ENCODE peak calls at places on chromosomes 7 and 10, in eight cellular contexts. One of them, this sample, is unnamed.

GRCh38 chr10:30803901-30804322 is 174.4 kb upstream of the LYZL2 start:
- DNase-seq in WTC11: no peak
- DNase-seq in PC-3: no peak
- DNase-seq in CD8-positive, alpha-beta T cell: no peak
- DNase-seq in left ventricle myocardium inferior: peak; percentile 50
- DNase-seq in GM10248: no peak
- DNase-seq in RWPE1: peak; percentile 24
- DNase-seq in Caco-2: no peak
- DNase-seq in this sample: peak; percentile 64

GRCh38 chr7:85103962-85104361 is 82.9 kb downstream of the SEMA3D start:
- DNase-seq in WTC11: no peak
- DNase-seq in Caco-2: no peak
- DNase-seq in left ventricle myocardium inferior: no peak
- DNase-seq in PC-3: peak; percentile 53
- DNase-seq in CD8-positive, alpha-beta T cell: no peak
- DNase-seq in RWPE1: peak; percentile 5
- DNase-seq in GM10248: no peak
- DNase-seq in this sample: no peak

GRCh38 chr10:97687785-97688781 is 1.0 kb upstream of the AVPI1 start:
- DNase-seq in Caco-2: no peak
- DNase-seq in left ventricle myocardium inferior: no peak
- DNase-seq in CD8-positive, alpha-beta T cell: no peak
- DNase-seq in RWPE1: no peak
- DNase-seq in PC-3: peak; percentile 36
- DNase-seq in WTC11: no peak
- DNase-seq in GM10248: no peak
- DNase-seq in this sample: peak; percentile 52

GRCh38 chr10:5948999-5949759 is 28.2 kb downstream of the IL15RA start:
- DNase-seq in GM10248: peak; percentile 49
- DNase-seq in CD8-positive, alpha-beta T cell: no peak
- DNase-seq in PC-3: peak; percentile 54
- DNase-seq in WTC11: peak; percentile 80
- DNase-seq in Caco-2: peak; percentile 74
- DNase-seq in RWPE1: peak; percentile 50
- DNase-seq in left ventricle myocardium inferior: peak; percentile 59
- DNase-seq in this sample: peak; percentile 78

GRCh38 chr10:17454181-17454800 is at the start of gene ST8SIA6:
- DNase-seq in GM10248: peak; percentile 58
- DNase-seq in CD8-positive, alpha-beta T cell: peak; percentile 72
- DNase-seq in Caco-2: peak; percentile 71
- DNase-seq in RWPE1: peak; percentile 55
- DNase-seq in left ventricle myocardium inferior: peak; percentile 41
- DNase-seq in PC-3: peak; percentile 16
- DNase-seq in WTC11: peak; percentile 66
- DNase-seq in this sample: peak; percentile 34

GRCh38 chr10:123926401-123927264 is 35.0 kb upstream of the CPXM2 start:
- DNase-seq in PC-3: no peak
- DNase-seq in RWPE1: peak; percentile 20
- DNase-seq in left ventricle myocardium inferior: no peak
- DNase-seq in Caco-2: no peak
- DNase-seq in WTC11: no peak
- DNase-seq in CD8-positive, alpha-beta T cell: no peak
- DNase-seq in GM10248: peak; percentile 43
- DNase-seq in this sample: no peak

GRCh38 chr10:103188853-103189252 is 4.2 kb downstream of the NT5C2 start:
- DNase-seq in left ventricle myocardium inferior: no peak
- DNase-seq in CD8-positive, alpha-beta T cell: no peak
- DNase-seq in PC-3: peak; percentile 8
- DNase-seq in RWPE1: no peak
- DNase-seq in GM10248: no peak
- DNase-seq in WTC11: no peak
- DNase-seq in Caco-2: no peak
- DNase-seq in this sample: no peak

GRCh38 chr7:35993663-35994622 is 159.1 kb upstream of the EEPD1 start:
- DNase-seq in left ventricle myocardium inferior: no peak
- DNase-seq in PC-3: peak; percentile 94
- DNase-seq in Caco-2: no peak
- DNase-seq in WTC11: no peak
- DNase-seq in GM10248: no peak
- DNase-seq in CD8-positive, alpha-beta T cell: no peak
- DNase-seq in RWPE1: peak; percentile 45
- DNase-seq in this sample: no peak

GRCh38 chr10:33697016-33697415 is 362.5 kb upstream of the NRP1 start:
- DNase-seq in CD8-positive, alpha-beta T cell: no peak
- DNase-seq in GM10248: no peak
- DNase-seq in PC-3: peak; percentile 65
- DNase-seq in Caco-2: no peak
- DNase-seq in WTC11: no peak
- DNase-seq in RWPE1: peak; percentile 34
- DNase-seq in left ventricle myocardium inferior: no peak
- DNase-seq in this sample: no peak

GRCh38 chr7:150441524-150441923 is 8.9 kb upstream of the GIMAP8 start:
- DNase-seq in CD8-positive, alpha-beta T cell: no peak
- DNase-seq in Caco-2: no peak
- DNase-seq in RWPE1: no peak
- DNase-seq in WTC11: no peak
- DNase-seq in left ventricle myocardium inferior: no peak
- DNase-seq in GM10248: no peak
- DNase-seq in PC-3: no peak
- DNase-seq in this sample: no peak

GRCh38 chr10:49290131-49290530 is 8.8 kb upstream of the C10orf71 start:
- DNase-seq in RWPE1: no peak
- DNase-seq in GM10248: no peak
- DNase-seq in CD8-positive, alpha-beta T cell: no peak
- DNase-seq in Caco-2: no peak
- DNase-seq in left ventricle myocardium inferior: no peak
- DNase-seq in PC-3: no peak
- DNase-seq in WTC11: no peak
- DNase-seq in this sample: no peak

GRCh38 chr7:21314954-21315353 is 112.9 kb upstream of the SP4 start:
- DNase-seq in RWPE1: no peak
- DNase-seq in left ventricle myocardium inferior: no peak
- DNase-seq in PC-3: peak; percentile 4
- DNase-seq in GM10248: no peak
- DNase-seq in WTC11: no peak
- DNase-seq in Caco-2: no peak
- DNase-seq in CD8-positive, alpha-beta T cell: no peak
- DNase-seq in this sample: no peak

GRCh38 chr7:74032191-74032490 is 4.2 kb downstream of the ELN start:
- DNase-seq in left ventricle myocardium inferior: peak; percentile 50
- DNase-seq in PC-3: no peak
- DNase-seq in RWPE1: peak; percentile 41
- DNase-seq in Caco-2: no peak
- DNase-seq in CD8-positive, alpha-beta T cell: no peak
- DNase-seq in GM10248: no peak
- DNase-seq in WTC11: no peak
- DNase-seq in this sample: peak; percentile 87

GRCh38 chr10:99993994-99994689 is 15.6 kb downstream of the DNMBP start:
- DNase-seq in PC-3: peak; percentile 20
- DNase-seq in WTC11: no peak
- DNase-seq in left ventricle myocardium inferior: peak; percentile 25
- DNase-seq in CD8-positive, alpha-beta T cell: peak; percentile 53
- DNase-seq in GM10248: peak; percentile 76
- DNase-seq in RWPE1: peak; percentile 50
- DNase-seq in Caco-2: no peak
- DNase-seq in this sample: peak; percentile 71

GRCh38 chr10:46327685-46328084 is 40.9 kb downstream of the ANTXRL start:
- DNase-seq in Caco-2: no peak
- DNase-seq in GM10248: no peak
- DNase-seq in PC-3: no peak
- DNase-seq in WTC11: no peak
- DNase-seq in left ventricle myocardium inferior: no peak
- DNase-seq in RWPE1: no peak
- DNase-seq in CD8-positive, alpha-beta T cell: no peak
- DNase-seq in this sample: no peak

GRCh38 chr10:113576853-113577252 is 24.0 kb downstream of the HABP2 start:
- DNase-seq in RWPE1: peak; percentile 52
- DNase-seq in PC-3: peak; percentile 39
- DNase-seq in WTC11: peak; percentile 38
- DNase-seq in CD8-positive, alpha-beta T cell: no peak
- DNase-seq in left ventricle myocardium inferior: no peak
- DNase-seq in Caco-2: peak; percentile 55
- DNase-seq in GM10248: peak; percentile 22
- DNase-seq in this sample: no peak

GRCh38 chr7:156217803-156218202 is 405.5 kb upstream of the SHH start:
- DNase-seq in Caco-2: no peak
- DNase-seq in PC-3: no peak
- DNase-seq in CD8-positive, alpha-beta T cell: no peak
- DNase-seq in GM10248: no peak
- DNase-seq in left ventricle myocardium inferior: no peak
- DNase-seq in WTC11: no peak
- DNase-seq in RWPE1: no peak
- DNase-seq in this sample: no peak

GRCh38 chr7:1588978-1589377 is 19.1 kb upstream of the PSMG3 start:
- DNase-seq in CD8-positive, alpha-beta T cell: no peak
- DNase-seq in RWPE1: no peak
- DNase-seq in left ventricle myocardium inferior: no peak
- DNase-seq in Caco-2: no peak
- DNase-seq in GM10248: no peak
- DNase-seq in PC-3: no peak
- DNase-seq in WTC11: no peak
- DNase-seq in this sample: no peak

GRCh38 chr7:25732771-25733217 is 419.2 kb upstream of the NFE2L3 start:
- DNase-seq in CD8-positive, alpha-beta T cell: no peak
- DNase-seq in WTC11: peak; percentile 74
- DNase-seq in GM10248: no peak
- DNase-seq in Caco-2: no peak
- DNase-seq in left ventricle myocardium inferior: no peak
- DNase-seq in PC-3: no peak
- DNase-seq in RWPE1: no peak
- DNase-seq in this sample: no peak

GRCh38 chr10:20890491-20891337 is 6.4 kb downstream of the NEBL start:
- DNase-seq in Caco-2: no peak
- DNase-seq in left ventricle myocardium inferior: no peak
- DNase-seq in GM10248: no peak
- DNase-seq in CD8-positive, alpha-beta T cell: no peak
- DNase-seq in RWPE1: no peak
- DNase-seq in PC-3: peak; percentile 45
- DNase-seq in WTC11: no peak
- DNase-seq in this sample: no peak

DNA sequence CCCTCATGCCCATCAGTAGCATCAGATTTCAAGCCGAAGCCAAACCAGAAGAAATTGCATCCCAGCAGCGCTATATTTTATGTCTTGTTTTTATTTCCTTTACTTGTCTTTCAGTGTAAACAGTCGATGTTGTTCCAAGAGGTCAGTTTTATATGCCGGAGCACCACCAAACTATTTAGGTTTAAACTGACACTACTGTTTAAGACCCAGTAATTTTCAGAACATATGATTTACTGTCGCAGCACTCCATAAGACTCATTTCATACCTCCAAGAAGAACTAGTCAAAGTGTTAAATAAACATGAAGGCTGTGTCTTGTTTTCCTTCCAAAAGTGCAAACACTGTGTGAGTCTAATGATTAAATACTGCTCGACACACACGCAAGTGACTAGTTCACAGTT is 122.1 kb upstream of the MGMT start:
- DNase-seq in PC-3: no peak
- DNase-seq in Caco-2: no peak
- DNase-seq in WTC11: no peak
- DNase-seq in RWPE1: no peak
- DNase-seq in left ventricle myocardium inferior: no peak
- DNase-seq in CD8-positive, alpha-beta T cell: no peak
- DNase-seq in GM10248: no peak
- DNase-seq in this sample: no peak
- TF ChIP-seq CTCF in PC-3: no peak
- TF ChIP-seq CTCF in Caco-2: no peak
- TF ChIP-seq CTCF in WTC11: no peak
- TF ChIP-seq CTCF in RWPE1: no peak
- TF ChIP-seq CTCF in left ventricle myocardium inferior: no peak
- TF ChIP-seq CTCF in CD8-positive, alpha-beta T cell: no peak
- TF ChIP-seq CTCF in GM10248: no peak
- TF ChIP-seq CTCF in this sample: no peak

DNA sequence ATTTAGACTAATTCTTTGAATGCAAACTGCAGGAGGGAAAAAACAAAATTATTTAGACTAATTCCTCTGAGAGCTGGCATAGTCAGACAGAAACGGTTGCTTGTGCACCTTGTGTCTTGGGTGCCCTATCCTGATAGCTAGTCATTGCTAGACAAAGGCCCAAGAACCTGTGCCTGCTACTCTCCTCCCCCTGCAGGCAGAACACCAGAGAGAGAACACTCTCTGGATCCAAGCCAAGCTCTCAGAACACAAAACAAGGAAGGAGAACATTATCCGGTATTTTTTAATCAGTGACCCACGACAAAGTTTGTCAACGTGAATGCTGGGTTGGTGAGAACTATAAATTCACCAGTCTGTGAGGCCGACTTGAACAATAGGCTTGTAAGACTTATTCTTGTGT is 18.9 kb upstream of the PPP1R9A start:
- DNase-seq in GM10248: no peak
- DNase-seq in CD8-positive, alpha-beta T cell: no peak
- DNase-seq in WTC11: no peak
- DNase-seq in PC-3: peak; percentile 29
- DNase-seq in left ventricle myocardium inferior: no peak
- DNase-seq in Caco-2: peak; percentile 18
- DNase-seq in RWPE1: peak; percentile 14
- DNase-seq in this sample: peak; percentile 55
- TF ChIP-seq CTCF in GM10248: no peak
- TF ChIP-seq CTCF in CD8-positive, alpha-beta T cell: no peak
- TF ChIP-seq CTCF in WTC11: no peak
- TF ChIP-seq CTCF in PC-3: peak; percentile 33
- TF ChIP-seq CTCF in left ventricle myocardium inferior: peak; percentile 58
- TF ChIP-seq CTCF in Caco-2: peak; percentile 13
- TF ChIP-seq CTCF in RWPE1: no peak
- TF ChIP-seq CTCF in this sample: peak; percentile 12

GRCh38 chr7:14637968-14638367 is 264.6 kb downstream of the DGKB start:
- DNase-seq in CD8-positive, alpha-beta T cell: no peak
- DNase-seq in GM10248: no peak
- DNase-seq in left ventricle myocardium inferior: no peak
- DNase-seq in PC-3: peak; percentile 23
- DNase-seq in WTC11: no peak
- DNase-seq in RWPE1: no peak
- DNase-seq in Caco-2: no peak
- DNase-seq in this sample: no peak
- TF ChIP-seq CTCF in CD8-positive, alpha-beta T cell: no peak
- TF ChIP-seq CTCF in GM10248: no peak
- TF ChIP-seq CTCF in left ventricle myocardium inferior: no peak
- TF ChIP-seq CTCF in PC-3: no peak
- TF ChIP-seq CTCF in WTC11: no peak
- TF ChIP-seq CTCF in RWPE1: peak; percentile 15
- TF ChIP-seq CTCF in Caco-2: no peak
- TF ChIP-seq CTCF in this sample: no peak

GRCh38 chr7:33109758-33110238 is 594 bp upstream of the RP9 start:
- DNase-seq in WTC11: no peak
- DNase-seq in Caco-2: no peak
- DNase-seq in left ventricle myocardium inferior: no peak
- DNase-seq in CD8-positive, alpha-beta T cell: no peak
- DNase-seq in RWPE1: no peak
- DNase-seq in PC-3: peak; percentile 45
- DNase-seq in GM10248: no peak
- DNase-seq in this sample: peak; percentile 33
- TF ChIP-seq CTCF in WTC11: no peak
- TF ChIP-seq CTCF in Caco-2: no peak
- TF ChIP-seq CTCF in left ventricle myocardium inferior: no peak
- TF ChIP-seq CTCF in CD8-positive, alpha-beta T cell: no peak
- TF ChIP-seq CTCF in RWPE1: no peak
- TF ChIP-seq CTCF in PC-3: no peak
- TF ChIP-seq CTCF in GM10248: no peak
- TF ChIP-seq CTCF in this sample: no peak

GRCh38 chr7:30276203-30276900 is 8.0 kb upstream of the ZNRF2 start:
- DNase-seq in RWPE1: peak; percentile 46
- DNase-seq in CD8-positive, alpha-beta T cell: peak; percentile 65
- DNase-seq in Caco-2: peak; percentile 69
- DNase-seq in left ventricle myocardium inferior: no peak
- DNase-seq in GM10248: peak; percentile 55
- DNase-seq in PC-3: peak; percentile 82
- DNase-seq in WTC11: peak; percentile 60
- DNase-seq in this sample: peak; percentile 60
- TF ChIP-seq CTCF in RWPE1: peak; percentile 82
- TF ChIP-seq CTCF in CD8-positive, alpha-beta T cell: peak; percentile 69
- TF ChIP-seq CTCF in Caco-2: peak; percentile 72
- TF ChIP-seq CTCF in left ventricle myocardium inferior: peak; percentile 82
- TF ChIP-seq CTCF in GM10248: peak; percentile 66
- TF ChIP-seq CTCF in PC-3: peak; percentile 87
- TF ChIP-seq CTCF in WTC11: peak; percentile 35
- TF ChIP-seq CTCF in this sample: no peak

This sample was measured in testis.